ENCODE peak calls at places on chromosomes 5 and 9, in four cellular contexts. One of them, this sample, is unnamed.

GRCh38 chr9:99140685-99141314 is 35.9 kb downstream of the TGFBR1 start:
- DNase-seq in lower lobe of right lung: no peak
- DNase-seq in uterus: peak; percentile 28
- DNase-seq in PC-3: peak; percentile 51
- DNase-seq in this sample: no peak

GRCh38 chr5:172901012-172901780 is 58.0 kb upstream of the RPL26L1 start:
- DNase-seq in lower lobe of right lung: no peak
- DNase-seq in uterus: peak; percentile 87
- DNase-seq in PC-3: no peak
- DNase-seq in this sample: peak; percentile 93

GRCh38 chr9:3475300-3476020 is 50.3 kb downstream of the RFX3 start:
- DNase-seq in lower lobe of right lung: peak; percentile 43
- DNase-seq in uterus: no peak
- DNase-seq in PC-3: no peak
- DNase-seq in this sample: no peak

GRCh38 chr5:149581931-149582768 is 852 bp downstream of the ARHGEF37 start:
- DNase-seq in lower lobe of right lung: no peak
- DNase-seq in uterus: peak; percentile 32
- DNase-seq in PC-3: peak; percentile 43
- DNase-seq in this sample: no peak

GRCh38 chr5:112918679-112919078 is 3.3 kb downstream of the REEP5 start:
- DNase-seq in lower lobe of right lung: no peak
- DNase-seq in uterus: no peak
- DNase-seq in PC-3: no peak
- DNase-seq in this sample: no peak

GRCh38 chr9:33415152-33416038 is 13.0 kb upstream of the AQP7 start:
- DNase-seq in lower lobe of right lung: peak; percentile 96
- DNase-seq in uterus: peak; percentile 64
- DNase-seq in PC-3: peak; percentile 96
- DNase-seq in this sample: no peak

GRCh38 chr5:74434124-74434899 is 206.2 kb downstream of the ENC1 start:
- DNase-seq in lower lobe of right lung: no peak
- DNase-seq in uterus: no peak
- DNase-seq in PC-3: no peak
- DNase-seq in this sample: no peak

GRCh38 chr5:149207821-149208220 is 63.8 kb upstream of the AFAP1L1 start:
- DNase-seq in lower lobe of right lung: no peak
- DNase-seq in uterus: no peak
- DNase-seq in PC-3: no peak
- DNase-seq in this sample: no peak

GRCh38 chr9:98795970-98796363 is 388 bp downstream of the ANKS6 start:
- DNase-seq in lower lobe of right lung: no peak
- DNase-seq in uterus: no peak
- DNase-seq in PC-3: no peak
- DNase-seq in this sample: no peak

GRCh38 chr9:126050605-126050990 is 276.0 kb upstream of the MVB12B start:
- DNase-seq in lower lobe of right lung: no peak
- DNase-seq in uterus: no peak
- DNase-seq in PC-3: no peak
- DNase-seq in this sample: no peak

GRCh38 chr5:67896312-67896985 is 319.1 kb upstream of the PIK3R1 start:
- DNase-seq in lower lobe of right lung: no peak
- DNase-seq in uterus: no peak
- DNase-seq in PC-3: no peak
- DNase-seq in this sample: no peak

GRCh38 chr5:60687927-60688720 is 11.8 kb downstream of the DEPDC1B start:
- DNase-seq in lower lobe of right lung: no peak
- DNase-seq in uterus: no peak
- DNase-seq in PC-3: peak; percentile 39
- DNase-seq in this sample: no peak

GRCh38 chr5:9905661-9906060 is 275.5 kb upstream of the TAS2R1 start:
- DNase-seq in lower lobe of right lung: no peak
- DNase-seq in uterus: no peak
- DNase-seq in PC-3: no peak
- DNase-seq in this sample: no peak

GRCh38 chr5:34699155-34700077 is 43.3 kb downstream of the RAI14 start:
- DNase-seq in lower lobe of right lung: no peak
- DNase-seq in uterus: no peak
- DNase-seq in PC-3: no peak
- DNase-seq in this sample: no peak

GRCh38 chr5:143662020-143662419 is 149.9 kb upstream of the HMHB1 start:
- DNase-seq in lower lobe of right lung: no peak
- DNase-seq in uterus: no peak
- DNase-seq in PC-3: peak; percentile 77
- DNase-seq in this sample: no peak

GRCh38 chr5:53557386-53557785 is 3.1 kb upstream of the NDUFS4 start:
- DNase-seq in lower lobe of right lung: no peak
- DNase-seq in uterus: no peak
- DNase-seq in PC-3: peak; percentile 28
- DNase-seq in this sample: no peak

GRCh38 chr9:90803860-90804593 is 2.4 kb downstream of the SYK start:
- DNase-seq in lower lobe of right lung: no peak
- DNase-seq in uterus: no peak
- DNase-seq in PC-3: no peak
- DNase-seq in this sample: no peak

GRCh38 chr9:80144856-80145255 is 573.1 kb downstream of the TLE4 start:
- DNase-seq in lower lobe of right lung: no peak
- DNase-seq in uterus: no peak
- DNase-seq in PC-3: peak; percentile 78
- DNase-seq in this sample: no peak

GRCh38 chr5:56829137-56829536 is 13.8 kb downstream of the MAP3K1 start:
- DNase-seq in lower lobe of right lung: no peak
- DNase-seq in uterus: no peak
- DNase-seq in PC-3: peak; percentile 79
- DNase-seq in this sample: no peak

GRCh38 chr9:107639426-107639825 is 149.9 kb upstream of the KLF4 start:
- DNase-seq in lower lobe of right lung: no peak
- DNase-seq in uterus: no peak
- DNase-seq in PC-3: no peak
- DNase-seq in this sample: no peak

GRCh38 chr5:88952996-88953643 is 70.1 kb upstream of the MEF2C start:
- DNase-seq in lower lobe of right lung: no peak
- DNase-seq in uterus: no peak
- DNase-seq in PC-3: no peak
- DNase-seq in this sample: no peak

GRCh38 chr5:38718874-38719391 is 126.9 kb upstream of the OSMR start:
- DNase-seq in lower lobe of right lung: no peak
- DNase-seq in uterus: no peak
- DNase-seq in PC-3: no peak
- DNase-seq in this sample: no peak

GRCh38 chr5:149735066-149735465 is 5.0 kb downstream of the PPARGC1B start:
- DNase-seq in lower lobe of right lung: no peak
- DNase-seq in uterus: no peak
- DNase-seq in PC-3: peak; percentile 80
- DNase-seq in this sample: no peak

GRCh38 chr9:134996591-134997530 is 79.1 kb upstream of the FCN1 start:
- DNase-seq in lower lobe of right lung: no peak
- DNase-seq in uterus: no peak
- DNase-seq in PC-3: no peak
- DNase-seq in this sample: no peak

GRCh38 chr9:87270241-87271234 is 227.1 kb upstream of the DAPK1 start:
- DNase-seq in lower lobe of right lung: no peak
- DNase-seq in uterus: peak; percentile 29
- DNase-seq in PC-3: no peak
- DNase-seq in this sample: no peak

GRCh38 chr9:68999393-69000105 is 14.4 kb downstream of the PRKACG start:
- DNase-seq in lower lobe of right lung: peak; percentile 46
- DNase-seq in uterus: peak; percentile 46
- DNase-seq in PC-3: peak; percentile 76
- DNase-seq in this sample: no peak
- TF ChIP-seq CTCF in lower lobe of right lung: peak; percentile 82
- TF ChIP-seq CTCF in uterus: peak; percentile 63
- TF ChIP-seq CTCF in PC-3: peak; percentile 84
- TF ChIP-seq CTCF in this sample: peak; percentile 57

DNA sequence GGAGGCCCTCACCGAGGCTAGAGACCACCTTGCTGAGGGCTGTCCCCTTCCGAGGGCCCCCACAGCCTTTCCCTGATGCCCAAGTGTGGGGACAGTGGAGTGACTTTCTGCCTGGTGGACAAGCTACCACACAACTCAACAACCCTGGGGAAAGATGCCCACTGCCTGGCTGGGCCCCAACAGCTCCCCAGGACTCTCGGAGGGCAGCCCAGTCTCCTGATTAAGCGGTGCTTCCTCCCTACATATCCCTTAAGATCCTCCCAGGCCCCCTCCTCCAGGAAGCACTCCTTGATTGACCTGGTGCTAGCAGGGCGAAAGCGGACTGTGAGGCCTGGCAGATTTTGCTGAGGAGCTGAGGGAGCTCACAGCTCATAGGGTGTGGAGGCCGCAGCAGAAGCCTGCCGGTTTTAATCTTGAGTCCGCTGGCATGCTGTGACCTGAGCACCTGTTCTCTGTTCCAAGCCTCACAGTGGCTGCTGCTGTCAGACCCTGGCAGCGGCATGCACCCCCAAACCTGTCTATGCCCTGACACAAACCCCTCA is 2.2 kb downstream of the NSMF start:
- DNase-seq in lower lobe of right lung: peak; percentile 40
- DNase-seq in uterus: no peak
- DNase-seq in PC-3: no peak
- DNase-seq in this sample: no peak
- H3K27ac ChIP-seq in lower lobe of right lung: no peak overlapping the region
- H3K27ac ChIP-seq in uterus: no peak overlapping the region
- H3K27ac ChIP-seq in PC-3: no peak overlapping the region
- H3K27ac ChIP-seq in this sample: peak overlapping the region; percentile 85

GRCh38 chr5:72325566-72326297 is 5.6 kb downstream of the PTCD2 start:
- DNase-seq in lower lobe of right lung: no peak
- DNase-seq in uterus: no peak
- DNase-seq in PC-3: peak; percentile 51
- DNase-seq in this sample: no peak
- H3K4me3 ChIP-seq in lower lobe of right lung: no peak overlapping the region
- H3K4me3 ChIP-seq in uterus: no peak overlapping the region
- H3K4me3 ChIP-seq in PC-3: no peak overlapping the region
- H3K4me3 ChIP-seq in this sample: no peak overlapping the region

GRCh38 chr5:146451411-146451810 is 4.3 kb downstream of the TCERG1 start:
- DNase-seq in lower lobe of right lung: no peak
- DNase-seq in uterus: no peak
- DNase-seq in PC-3: no peak
- DNase-seq in this sample: no peak
- TF ChIP-seq CTCF in lower lobe of right lung: no peak
- TF ChIP-seq CTCF in uterus: no peak
- TF ChIP-seq CTCF in PC-3: peak; percentile 61
- TF ChIP-seq CTCF in this sample: no peak

This sample was measured in coronary artery.